ENCODE peak calls at places on chromosomes 13 and 19, in eight cellular contexts. One of them, this sample, is unnamed.

GRCh38 chr19:5882421-5882968 is 12.2 kb upstream of the FUT5 start:
- DNase-seq in astrocyte: no peak
- DNase-seq in T-helper 9 cell: no peak
- DNase-seq in HAP-1: no peak
- DNase-seq in NCI-H82: no peak
- DNase-seq in body of pancreas: no peak
- DNase-seq in HEK293T: no peak
- DNase-seq in GM12864: no peak
- DNase-seq in this sample: no peak

GRCh38 chr19:19944583-19944880 is 43.8 kb downstream of the ZNF93 start:
- DNase-seq in HAP-1: no peak
- DNase-seq in HEK293T: no peak
- DNase-seq in astrocyte: no peak
- DNase-seq in body of pancreas: no peak
- DNase-seq in GM12864: no peak
- DNase-seq in NCI-H82: no peak
- DNase-seq in T-helper 9 cell: no peak
- DNase-seq in this sample: no peak

GRCh38 chr13:48403151-48403631 is 9.7 kb downstream of the LPAR6 start:
- DNase-seq in HAP-1: no peak
- DNase-seq in T-helper 9 cell: no peak
- DNase-seq in HEK293T: no peak
- DNase-seq in body of pancreas: no peak
- DNase-seq in astrocyte: no peak
- DNase-seq in NCI-H82: no peak
- DNase-seq in GM12864: no peak
- DNase-seq in this sample: no peak

GRCh38 chr19:5057860-5058259 is 88.9 kb downstream of the KDM4B start:
- DNase-seq in NCI-H82: peak
- DNase-seq in T-helper 9 cell: no peak
- DNase-seq in GM12864: no peak
- DNase-seq in HEK293T: peak
- DNase-seq in body of pancreas: no peak
- DNase-seq in astrocyte: no peak
- DNase-seq in HAP-1: no peak
- DNase-seq in this sample: no peak

GRCh38 chr13:94858856-94859811 is 146.8 kb upstream of the SOX21 start:
- DNase-seq in T-helper 9 cell: no peak
- DNase-seq in HAP-1: no peak
- DNase-seq in GM12864: no peak
- DNase-seq in body of pancreas: peak
- DNase-seq in HEK293T: no peak
- DNase-seq in NCI-H82: no peak
- DNase-seq in astrocyte: peak
- DNase-seq in this sample: no peak

GRCh38 chr19:18254546-18255500 is 19.4 kb downstream of the IQCN start:
- DNase-seq in astrocyte: no peak
- DNase-seq in GM12864: no peak
- DNase-seq in NCI-H82: no peak
- DNase-seq in T-helper 9 cell: no peak
- DNase-seq in HEK293T: no peak
- DNase-seq in body of pancreas: peak
- DNase-seq in HAP-1: no peak
- DNase-seq in this sample: no peak

GRCh38 chr13:101018720-101019119 is 344.1 kb upstream of the TMTC4 start:
- DNase-seq in HAP-1: no peak
- DNase-seq in HEK293T: no peak
- DNase-seq in GM12864: no peak
- DNase-seq in NCI-H82: no peak
- DNase-seq in body of pancreas: no peak
- DNase-seq in T-helper 9 cell: no peak
- DNase-seq in astrocyte: peak
- DNase-seq in this sample: no peak

GRCh38 chr19:17090501-17091074 is 15.0 kb downstream of the MYO9B start:
- DNase-seq in T-helper 9 cell: no peak
- DNase-seq in astrocyte: peak
- DNase-seq in NCI-H82: no peak
- DNase-seq in HEK293T: no peak
- DNase-seq in HAP-1: no peak
- DNase-seq in GM12864: no peak
- DNase-seq in body of pancreas: no peak
- DNase-seq in this sample: no peak

GRCh38 chr13:44331446-44331845 is 42.2 kb upstream of the SERP2 start:
- DNase-seq in NCI-H82: peak
- DNase-seq in T-helper 9 cell: no peak
- DNase-seq in HEK293T: no peak
- DNase-seq in GM12864: no peak
- DNase-seq in body of pancreas: no peak
- DNase-seq in astrocyte: peak
- DNase-seq in HAP-1: no peak
- DNase-seq in this sample: no peak

GRCh38 chr19:18756896-18757295 is 34.2 kb downstream of the COMP start:
- DNase-seq in astrocyte: no peak
- DNase-seq in body of pancreas: no peak
- DNase-seq in GM12864: no peak
- DNase-seq in NCI-H82: no peak
- DNase-seq in HAP-1: no peak
- DNase-seq in T-helper 9 cell: no peak
- DNase-seq in HEK293T: no peak
- DNase-seq in this sample: no peak